ENCODE peak calls at places on chromosomes 11 and 22, in five cellular contexts. L is HepG2, S is PC-9, V is OCI-LY7, Q is H1. P is an unnamed sample.

GRCh38 chr22:45631140-45631539 is 40.5 kb upstream of the ATXN10 start:
- DNase-seq in L (no peak), S (no peak), V (no peak), Q (peak; percentile 75), P (no peak)

GRCh38 chr22:26364066-26365015 is 64.7 kb upstream of the ASPHD2 start:
- DNase-seq in L (peak; percentile 72), S (peak; percentile 37), V (peak; percentile 88), Q (peak; percentile 70), P (peak; percentile 36)

GRCh38 chr22:22404598-22405284 is 103.8 kb downstream of the ZNF280B start:
- DNase-seq in L (no peak), S (no peak), V (peak; percentile 92), Q (no peak), P (no peak)

GRCh38 chr22:31177420-31178162 is 17.6 kb downstream of the RNF185 start:
- DNase-seq in L (no peak), S (peak; percentile 10), V (no peak), Q (no peak), P (no peak)

GRCh38 chr11:112042161-112042960 is 17.2 kb downstream of the DLAT start:
- DNase-seq in L (no peak), S (no peak), V (no peak), Q (no peak), P (no peak)

GRCh38 chr22:35641494-35642120 is 6.6 kb upstream of the APOL6 start:
- DNase-seq in L (no peak), S (no peak), V (no peak), Q (peak; percentile 40), P (no peak)

GRCh38 chr11:121553806-121554205 is 101.0 kb upstream of the SORL1-AS1 start:
- DNase-seq in L (peak; percentile 91), S (peak; percentile 70), V (no peak), Q (no peak), P (peak; percentile 26)

GRCh38 chr22:33867118-33867863 is 53.0 kb downstream of the LARGE1 start:
- DNase-seq in L (peak; percentile 48), S (peak; percentile 46), V (no peak), Q (no peak), P (peak; percentile 37)

GRCh38 chr11:108666373-108666772 is 1.5 kb downstream of the DDX10 start:
- DNase-seq in L (peak; percentile 30), S (no peak), V (no peak), Q (no peak), P (no peak)

GRCh38 chr22:32579533-32580220 is 105.1 kb downstream of the FBXO7 start:
- DNase-seq in L (peak; percentile 50), S (no peak), V (no peak), Q (no peak), P (no peak)

GRCh38 chr22:24727218-24727851 is 47.2 kb downstream of the PIWIL3 start:
- DNase-seq in L (peak; percentile 92), S (peak; percentile 36), V (no peak), Q (no peak), P (peak; percentile 7)

GRCh38 chr22:35910926-35911325 is 117.7 kb downstream of the RBFOX2 start:
- DNase-seq in L (no peak), S (no peak), V (no peak), Q (no peak), P (no peak)

GRCh38 chr11:102312656-102313055 is 4.6 kb upstream of the BIRC3 start:
- DNase-seq in L (no peak), S (no peak), V (no peak), Q (no peak), P (no peak)

GRCh38 chr22:47062126-47062525 is 299.7 kb downstream of the TBC1D22A start:
- DNase-seq in L (no peak), S (no peak), V (no peak), Q (no peak), P (no peak)

GRCh38 chr22:37750596-37751162 is 53.8 kb downstream of the TRIOBP start:
- DNase-seq in L (no peak), S (peak; percentile 83), V (no peak), Q (no peak), P (no peak)

GRCh38 chr11:33723238-33723881 is 12.9 kb downstream of the CD59 start:
- DNase-seq in L (no peak), S (peak; percentile 72), V (no peak), Q (no peak), P (peak; percentile 73)

GRCh38 chr11:103358251-103358650 is 249.0 kb downstream of the DYNC2H1 start:
- DNase-seq in L (no peak), S (no peak), V (no peak), Q (no peak), P (no peak)

GRCh38 chr11:47987781-47988180 is 7.4 kb downstream of the PTPRJ start:
- DNase-seq in L (no peak), S (no peak), V (no peak), Q (no peak), P (no peak)

GRCh38 chr11:80167766-80168165 is 726.9 kb upstream of the TENM4 start:
- DNase-seq in L (no peak), S (peak; percentile 51), V (no peak), Q (no peak), P (no peak)

GRCh38 chr22:29331213-29331612 is 15.7 kb upstream of the RASL10A start:
- DNase-seq in L (no peak), S (no peak), V (no peak), Q (no peak), P (no peak)

GRCh38 chr11:129778877-129779276 is 36.8 kb upstream of the TMEM45B start:
- DNase-seq in L (no peak), S (no peak), V (no peak), Q (no peak), P (no peak)

GRCh38 chr11:5807580-5807979 is 1.1 kb upstream of the OR52N2 start:
- DNase-seq in L (peak; percentile 8), S (no peak), V (no peak), Q (peak; percentile 56), P (no peak)

GRCh38 chr22:35043251-35043931 is 22.6 kb upstream of the ISX start:
- DNase-seq in L (no peak), S (no peak), V (peak; percentile 20), Q (no peak), P (no peak)

GRCh38 chr11:116970485-116971292 is 127.5 kb downstream of the SIK3 start:
- DNase-seq in L (no peak), S (no peak), V (no peak), Q (no peak), P (no peak)

GRCh38 chr22:24146791-24147353 is 34.4 kb upstream of the SUSD2 start:
- DNase-seq in L (no peak), S (peak; percentile 10), V (no peak), Q (peak; percentile 56), P (no peak)

DNA sequence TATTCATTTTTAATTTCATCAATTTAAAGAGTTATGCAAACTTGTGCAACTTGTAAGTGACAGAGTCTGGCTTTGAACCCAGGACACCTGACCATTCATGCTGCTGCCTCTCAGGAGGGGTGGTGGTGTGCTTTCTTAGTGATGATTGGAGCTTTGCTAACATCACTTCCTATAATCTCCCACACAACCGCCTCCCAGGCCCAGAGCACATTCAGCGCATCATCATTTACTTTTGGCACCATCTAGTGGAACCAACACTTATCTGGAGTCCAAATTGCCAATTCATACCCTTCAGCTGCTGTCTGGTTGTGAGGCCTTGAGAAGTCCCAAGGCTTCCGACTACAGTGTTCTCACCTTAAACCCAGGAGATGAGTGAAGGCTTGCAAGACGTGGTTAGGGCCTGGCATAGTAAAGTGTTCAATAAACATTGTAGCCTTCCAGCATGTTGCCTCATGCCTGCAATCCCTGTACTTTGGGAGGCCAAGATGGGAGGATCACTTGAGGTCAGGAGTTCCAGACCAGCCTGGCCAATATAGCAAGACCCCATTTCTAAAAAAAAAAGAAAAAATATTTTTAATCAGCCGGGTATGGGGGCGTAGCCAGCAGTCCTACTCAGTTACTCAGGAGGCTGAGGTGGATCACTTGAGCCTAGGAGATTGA is 1.1 kb upstream of the TTLL1 start:
- DNase-seq in L (peak; percentile 88), S (peak; percentile 52), V (peak; percentile 87), Q (no peak), P (peak; percentile 82)
- TF ChIP-seq CTCF in L (peak; percentile 89), S (peak; percentile 55), V (peak; percentile 81), Q (no peak), P (peak; percentile 71)

DNA sequence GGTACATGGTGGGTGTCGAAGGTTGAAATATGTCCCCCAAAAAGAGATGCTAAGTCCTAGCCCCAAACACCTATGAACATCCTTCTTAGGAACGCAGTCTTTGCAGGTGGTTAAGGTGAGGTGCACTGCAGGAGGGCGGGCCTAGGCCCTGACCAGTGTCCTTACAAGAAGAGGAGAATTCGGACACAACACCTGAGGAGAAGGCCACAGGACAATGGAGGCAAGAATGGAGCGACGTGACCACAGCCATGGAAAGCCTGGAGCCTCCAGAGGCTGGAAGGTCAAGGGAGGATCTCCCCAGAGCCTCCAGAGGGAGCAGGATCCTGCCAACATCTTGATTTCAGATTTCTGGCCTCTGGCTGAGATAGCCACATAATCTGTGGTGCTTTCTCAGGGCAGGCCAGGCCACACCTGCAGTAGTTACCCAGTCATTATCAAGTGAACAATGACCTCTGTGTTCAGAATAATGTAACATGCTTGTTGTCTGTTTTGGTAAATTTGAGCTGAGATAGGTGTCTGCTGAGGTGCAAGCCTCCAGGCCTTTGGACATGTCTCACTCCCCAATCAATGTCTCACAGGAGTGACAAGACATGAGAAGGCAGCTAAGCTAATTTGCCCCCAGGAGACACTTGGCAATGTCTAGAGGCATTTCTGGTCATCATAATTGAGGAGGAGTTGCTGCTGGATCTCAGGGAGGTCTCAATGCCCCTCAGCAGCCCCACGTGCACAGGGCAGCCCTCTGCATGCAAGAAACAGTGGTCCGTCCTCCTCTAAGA is 498.9 kb downstream of the BRD1 start:
- DNase-seq in L (no peak), S (no peak), V (no peak), Q (no peak), P (no peak)
- H3K9me3 ChIP-seq in L (peaks cover 10% of the 10 kb centered on the region), S (no peaks in the 10 kb centered on the region), V (peaks cover 5% of the 10 kb centered on the region), Q (no peaks in the 10 kb centered on the region), P (no peaks in the 10 kb centered on the region)

GRCh38 chr11:67405688-67406339 is 1.9 kb downstream of the TBC1D10C start:
- DNase-seq in L (no peak), S (no peak), V (no peak), Q (no peak), P (no peak)

GRCh38 chr11:67406420-67406968 is 2.6 kb downstream of the TBC1D10C start:
- DNase-seq in L (no peak), S (no peak), V (no peak), Q (no peak), P (no peak)

GRCh38 chr11:67406969-67407699 is 3.3 kb downstream of the TBC1D10C start:
- DNase-seq in L (no peak), S (no peak), V (peak; percentile 68), Q (no peak), P (no peak)

GRCh38 chr11:67404515-67405195 is 772 bp downstream of the TBC1D10C start:
- DNase-seq in L (no peak), S (no peak), V (no peak), Q (no peak), P (no peak)

GRCh38 chr11:67405196-67405567 is 1.3 kb downstream of the TBC1D10C start:
- DNase-seq in L (no peak), S (no peak), V (no peak), Q (no peak), P (no peak)
- H3K4me2 ChIP-seq in L (peak overlapping the region; percentile 69), S (no peak overlapping the region), V (peak overlapping the region; percentile 73), Q (no peak overlapping the region), P (no peak overlapping the region)

DNA sequence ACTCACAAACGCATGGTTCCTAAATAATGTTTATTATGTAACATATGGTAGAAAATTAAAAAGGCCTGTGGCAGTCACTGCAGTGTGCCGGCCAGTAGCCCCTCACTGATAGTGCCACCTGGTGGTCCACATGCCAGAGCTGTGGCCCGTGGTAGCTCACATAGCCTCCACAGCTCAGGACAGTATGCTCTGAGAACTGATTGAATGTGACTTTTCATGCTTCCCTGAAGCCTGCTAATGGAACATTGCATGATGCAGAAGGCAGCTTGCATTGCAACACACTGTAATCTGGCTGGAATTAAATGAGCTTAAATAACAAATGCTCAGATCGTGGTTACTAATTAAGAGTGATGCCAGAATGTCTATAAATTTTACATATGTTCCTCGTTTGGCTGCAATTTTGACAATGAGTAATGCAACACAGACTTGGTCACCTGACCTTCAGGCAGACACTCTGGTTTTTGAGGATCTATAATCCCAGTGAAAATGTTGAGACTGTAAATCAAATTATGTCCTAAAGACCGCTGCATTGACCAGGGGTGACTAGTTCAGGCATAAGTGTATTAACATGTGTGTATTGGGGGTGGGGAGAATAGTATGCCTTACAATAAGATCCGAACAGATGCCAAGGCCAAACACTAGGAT is 566.4 kb downstream of the METTL15 start:
- DNase-seq in L (no peak), S (peak; percentile 22), V (peak; percentile 13), Q (peak; percentile 61), P (peak; percentile 27)
- TF ChIP-seq CTCF in L (peak; percentile 59), S (peak; percentile 30), V (peak; percentile 63), Q (peak; percentile 87), P (peak; percentile 20)

P was measured in A549.